ENCODE peak calls at places on chromosomes 7 and 10, in four cellular contexts. R is RPMI8226, L is PC-3, D is IMR-90. V is an unnamed sample.

GRCh38 chr7:45978731-45979211 is 57.7 kb upstream of the IGFBP3 start:
- DNase-seq in R (peak), D (peak), L (no peak), V (peak)

GRCh38 chr10:71419750-71420149 is 23.0 kb downstream of the CDH23 start:
- DNase-seq in R (no peak), L (no peak), D (no peak), V (no peak)

GRCh38 chr7:107613439-107613838 is 33.4 kb downstream of the BCAP29 start:
- DNase-seq in R (no peak), D (no peak), L (no peak), V (no peak)

GRCh38 chr10:79939969-79940368 is 8.9 kb downstream of the SFTPD start:
- DNase-seq in L (no peak), D (no peak), R (no peak), V (no peak)

GRCh38 chr10:14583252-14583651 is 191.4 kb downstream of the FAM107B start:
- DNase-seq in D (no peak), R (no peak), L (no peak), V (no peak)

GRCh38 chr7:106865130-106866115 is at the start of gene PIK3CG:
- DNase-seq in L (no peak), R (peak), D (no peak), V (no peak)

GRCh38 chr7:1059200-1060091 is 15.1 kb downstream of the GPR146 start:
- DNase-seq in L (no peak), R (no peak), D (no peak), V (peak)

GRCh38 chr7:80207501-80207900 is 72.9 kb downstream of the GNAI1 start:
- DNase-seq in R (no peak), D (no peak), L (no peak), V (no peak)

GRCh38 chr7:32275216-32275979 is 205.2 kb upstream of the PDE1C start:
- DNase-seq in D (no peak), R (no peak), L (peak), V (peak)